ENCODE peak calls at places on chromosome 20, in ten cellular contexts. D is DND-41; Z is choroid plexus epithelial cell; M is A549; F is left lung; C is right cardiac atrium; J is cardiac fibroblast; P is epithelial cell of esophagus; U is fibroblast of the aortic adventitia; S is CD8-positive, alpha-beta memory T cell. W is an unnamed sample.

GRCh38 chr20:38407321-38407720 is 27.8 kb downstream of the SNHG17 start:
- DNase-seq in F (peak; percentile 76), D (no peak), P (no peak), Z (no peak), U (no peak), J (no peak), C (no peak), S (no peak), M (no peak), W (no peak)

GRCh38 chr20:53829706-53830521 is 236.3 kb upstream of the ZNF217 start:
- DNase-seq in D (peak; percentile 47), U (peak; percentile 62), S (no peak), Z (peak; percentile 71), J (peak; percentile 70), C (no peak), F (no peak), P (peak; percentile 17), M (peak; percentile 48), W (peak; percentile 40)

GRCh38 chr20:6654490-6655247 is 112.8 kb upstream of the BMP2 start:
- DNase-seq in F (no peak), U (no peak), J (peak; percentile 40), M (no peak), P (peak; percentile 97), S (no peak), C (no peak), Z (peak; percentile 48), D (no peak), W (peak; percentile 98)

GRCh38 chr20:52482049-52482448 is 290.5 kb upstream of the ZFP64 start:
- DNase-seq in Z (no peak), J (peak; percentile 42), P (no peak), D (no peak), S (no peak), U (no peak), C (no peak), F (no peak), M (no peak), W (no peak)

GRCh38 chr20:24045621-24046020 is 57.0 kb upstream of the GGTLC1 start:
- DNase-seq in F (no peak), S (no peak), J (no peak), P (no peak), D (peak; percentile 61), C (no peak), M (no peak), U (no peak), Z (peak; percentile 19), W (no peak)

GRCh38 chr20:43667341-43668132 is 623 bp downstream of the MYBL2 start:
- DNase-seq in F (peak; percentile 69), U (no peak), J (peak; percentile 27), P (no peak), D (peak; percentile 87), S (no peak), Z (no peak), M (peak; percentile 40), C (no peak), W (no peak)

GRCh38 chr20:31569163-31570020 is 35.7 kb upstream of the ID1 start:
- DNase-seq in D (peak; percentile 80), S (peak; percentile 54), M (peak; percentile 64), P (peak; percentile 35), F (no peak), C (peak; percentile 50), J (peak; percentile 51), Z (peak; percentile 53), U (peak; percentile 57), W (no peak)

GRCh38 chr20:6162239-6162638 is 39.4 kb upstream of the FERMT1 start:
- DNase-seq in C (peak; percentile 82), J (no peak), M (no peak), Z (peak; percentile 35), F (no peak), U (peak; percentile 77), P (no peak), D (no peak), S (no peak), W (no peak)

GRCh38 chr20:44382641-44383040 is 27.1 kb downstream of the HNF4A start:
- DNase-seq in F (no peak), S (no peak), C (no peak), Z (no peak), U (no peak), J (no peak), M (peak; percentile 69), P (no peak), D (no peak), W (no peak)

GRCh38 chr20:53884859-53885654 is 185.3 kb downstream of the BCAS1 start:
- DNase-seq in F (no peak), M (no peak), D (no peak), U (no peak), P (peak; percentile 45), C (no peak), Z (no peak), J (no peak), S (no peak), W (peak; percentile 31)

GRCh38 chr20:44401052-44401769 is 45.7 kb downstream of the HNF4A start:
- DNase-seq in D (no peak), U (no peak), P (no peak), S (no peak), Z (no peak), C (no peak), J (no peak), F (no peak), M (no peak), W (no peak)

GRCh38 chr20:60170116-60170515 is 211.9 kb downstream of the CDH26 start:
- DNase-seq in F (no peak), U (no peak), Z (no peak), C (no peak), M (no peak), P (no peak), D (no peak), J (no peak), S (no peak), W (no peak)

GRCh38 chr20:37345339-37346231 is at the start of gene SRC:
- DNase-seq in Z (peak; percentile 64), F (peak; percentile 95), P (peak; percentile 75), U (peak; percentile 65), C (peak; percentile 86), D (peak; percentile 80), M (peak; percentile 83), J (peak; percentile 65), S (peak; percentile 32), W (peak; percentile 44)

GRCh38 chr20:14055127-14055742 is 59.9 kb downstream of the MACROD2 start:
- DNase-seq in S (no peak), M (peak; percentile 76), Z (peak; percentile 87), P (peak; percentile 76), J (peak; percentile 80), D (peak; percentile 24), C (no peak), F (no peak), U (peak; percentile 84), W (peak; percentile 66)

GRCh38 chr20:12237772-12238171 is 320.1 kb downstream of the BTBD3 start:
- DNase-seq in M (no peak), U (peak; percentile 66), Z (no peak), D (no peak), S (no peak), F (no peak), P (no peak), C (peak; percentile 77), J (no peak), W (no peak)

GRCh38 chr20:11891081-11891826 is 26.4 kb upstream of the BTBD3 start:
- DNase-seq in Z (peak; percentile 39), F (peak; percentile 88), J (peak; percentile 38), U (no peak), D (peak; percentile 67), M (peak; percentile 43), S (no peak), C (peak; percentile 65), P (peak; percentile 52), W (no peak)

GRCh38 chr20:19975436-19975799 is 41.7 kb upstream of the NAA20 start:
- DNase-seq in D (no peak), Z (peak; percentile 58), P (no peak), M (peak; percentile 69), S (no peak), F (peak; percentile 74), J (peak; percentile 67), C (no peak), U (no peak), W (no peak)
- H3K4me3 ChIP-seq in D (no peak overlapping the region), Z (peak overlapping the region; percentile 84), P (peak overlapping the region; percentile 93), M (peak overlapping the region; percentile 65), S (no peak overlapping the region), F (peak overlapping the region; percentile 52), J (peak overlapping the region; percentile 72), C (peak overlapping the region; percentile 40), U (peak overlapping the region; percentile 84), W (peak overlapping the region; percentile 81)

GRCh38 chr20:4082406-4083102 is 67.2 kb upstream of the RNF24 start:
- DNase-seq in D (peak; percentile 87), C (peak; percentile 63), J (peak; percentile 80), Z (peak; percentile 83), M (no peak), S (peak; percentile 60), U (peak; percentile 88), P (no peak), F (peak; percentile 75), W (no peak)
- H3K4me3 ChIP-seq in D (no peak overlapping the region), C (no peak overlapping the region), J (no peak overlapping the region), Z (peak overlapping the region; percentile 21), M (no peak overlapping the region), S (peak overlapping the region; percentile 18), U (peak overlapping the region; percentile 26), P (no peak overlapping the region), F (no peak overlapping the region), W (no peak overlapping the region)

GRCh38 chr20:57473246-57474042 is 51.5 kb downstream of the CTCFL start:
- DNase-seq in F (peak; percentile 85), C (no peak), P (peak; percentile 39), S (no peak), U (no peak), Z (peak; percentile 59), M (no peak), J (peak; percentile 13), D (peak; percentile 32), W (peak; percentile 7)
- H3K4me3 ChIP-seq in F (no peak overlapping the region), C (no peak overlapping the region), P (no peak overlapping the region), S (no peak overlapping the region), U (no peak overlapping the region), Z (no peak overlapping the region), M (no peak overlapping the region), J (no peak overlapping the region), D (no peak overlapping the region), W (no peak overlapping the region)

GRCh38 chr20:25252226-25252625 is 4.3 kb downstream of the PYGB start:
- DNase-seq in S (no peak), D (no peak), M (no peak), J (no peak), P (no peak), F (no peak), Z (no peak), C (no peak), U (no peak), W (no peak)
- H3K4me3 ChIP-seq in S (no peak overlapping the region), D (no peak overlapping the region), M (no peak overlapping the region), J (no peak overlapping the region), P (no peak overlapping the region), F (no peak overlapping the region), Z (no peak overlapping the region), C (no peak overlapping the region), U (no peak overlapping the region), W (no peak overlapping the region)

DNA sequence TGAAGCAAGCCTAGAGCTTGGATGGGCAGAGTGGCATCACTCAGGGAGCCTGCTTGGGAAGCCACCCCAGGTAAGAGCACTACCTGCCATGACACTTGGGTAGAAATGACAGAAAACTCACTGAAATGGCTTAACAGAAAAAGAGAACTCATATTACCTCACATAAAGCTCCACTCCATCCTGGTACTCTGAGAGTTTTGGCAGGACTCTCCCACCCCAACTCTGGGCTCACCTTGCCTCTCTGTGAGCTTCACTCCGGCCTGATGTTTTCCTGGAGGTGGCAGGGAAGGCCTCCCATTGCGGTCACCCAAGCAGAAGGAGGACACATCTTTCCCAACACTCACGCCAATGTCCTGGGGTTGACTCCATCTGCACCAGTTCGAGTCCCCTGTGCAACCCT is 446.0 kb upstream of the SULF2 start:
- DNase-seq in P (no peak), C (no peak), S (no peak), Z (no peak), M (no peak), F (no peak), U (no peak), J (no peak), D (no peak), W (no peak)
- H3K4me3 ChIP-seq in P (no peak overlapping the region), C (no peak overlapping the region), S (no peak overlapping the region), Z (no peak overlapping the region), M (no peak overlapping the region), F (no peak overlapping the region), U (no peak overlapping the region), J (no peak overlapping the region), D (no peak overlapping the region), W (no peak overlapping the region)

W was measured in bronchial epithelial cell.